ENCODE peak calls at places on chromosomes 13 and 19, in nine cellular contexts. I, J, A, W, E, S, N, T and Y are unnamed samples.

GRCh38 chr13:43877788-43878187 is 1.8 kb downstream of the CCDC122 start:
- DNase-seq in I (no peak), J (no peak), A (no peak), W (no peak), E (no peak), S (no peak), N (no peak), T (no peak), Y (no peak)

GRCh38 chr13:45860240-45860639 is 8.7 kb upstream of the SIAH3 start:
- DNase-seq in I (no peak), J (no peak), A (no peak), W (no peak), E (no peak), S (no peak), N (no peak), T (no peak), Y (no peak)

GRCh38 chr13:108342369-108343289 is 73.1 kb downstream of the TNFSF13B start:
- DNase-seq in I (no peak), J (no peak), A (peak; percentile 87), W (no peak), E (no peak), S (peak; percentile 20), N (no peak), T (peak; percentile 4), Y (no peak)

GRCh38 chr13:77981191-77981925 is 62.7 kb upstream of the EDNRB start:
- DNase-seq in I (no peak), J (no peak), A (no peak), W (no peak), E (no peak), S (no peak), N (no peak), T (no peak), Y (no peak)

GRCh38 chr19:54010474-54010873 is 19.0 kb downstream of the CACNG6 start:
- DNase-seq in I (no peak), J (no peak), A (no peak), W (no peak), E (no peak), S (no peak), N (no peak), T (no peak), Y (no peak)

GRCh38 chr13:73672492-73672891 is 461.7 kb downstream of the KLF12 start:
- DNase-seq in I (no peak), J (no peak), A (no peak), W (no peak), E (no peak), S (no peak), N (no peak), T (no peak), Y (no peak)

GRCh38 chr19:49016067-49016839 is 638 bp downstream of the LHB start:
- DNase-seq in I (no peak), J (no peak), A (no peak), W (no peak), E (no peak), S (no peak), N (no peak), T (no peak), Y (no peak)

GRCh38 chr13:63184693-63185092 is 1769.0 kb upstream of the PCDH20 start:
- DNase-seq in I (no peak), J (no peak), A (no peak), W (no peak), E (no peak), S (peak; percentile 10), N (no peak), T (no peak), Y (no peak)

GRCh38 chr19:5961969-5962945 is 15.7 kb downstream of the RANBP3 start:
- DNase-seq in I (no peak), J (no peak), A (peak; percentile 96), W (peak; percentile 43), E (peak; percentile 79), S (peak; percentile 83), N (no peak), T (no peak), Y (peak; percentile 81)

GRCh38 chr19:17748884-17749638 is 2.2 kb upstream of the FCHO1 start:
- DNase-seq in I (no peak), J (no peak), A (no peak), W (no peak), E (no peak), S (no peak), N (no peak), T (no peak), Y (no peak)

GRCh38 chr13:31793246-31793645 is 53.9 kb downstream of the RXFP2 start:
- DNase-seq in I (no peak), J (no peak), A (no peak), W (no peak), E (no peak), S (no peak), N (no peak), T (no peak), Y (no peak)

GRCh38 chr13:112857914-112858490 is 111.0 kb upstream of the MCF2L start:
- DNase-seq in I (no peak), J (no peak), A (no peak), W (no peak), E (peak; percentile 45), S (no peak), N (no peak), T (no peak), Y (no peak)

GRCh38 chr13:30371649-30372265 is 50.5 kb upstream of the UBE2L5 start:
- DNase-seq in I (no peak), J (no peak), A (peak; percentile 91), W (no peak), E (no peak), S (no peak), N (no peak), T (no peak), Y (peak; percentile 55)

GRCh38 chr13:51945149-51945548 is 66.1 kb downstream of the ATP7B start:
- DNase-seq in I (no peak), J (no peak), A (no peak), W (no peak), E (no peak), S (no peak), N (no peak), T (no peak), Y (no peak)

GRCh38 chr19:2050349-2050990 is 574 bp downstream of the MKNK2 start:
- DNase-seq in I (no peak), J (no peak), A (no peak), W (no peak), E (no peak), S (no peak), N (no peak), T (no peak), Y (no peak)

GRCh38 chr13:102901615-102902305 is 55.9 kb downstream of the ERCC5 start:
- DNase-seq in I (no peak), J (no peak), A (no peak), W (no peak), E (no peak), S (no peak), N (no peak), T (no peak), Y (no peak)

GRCh38 chr19:14361824-14362223 is 19.4 kb upstream of the ADGRE5 start:
- DNase-seq in I (no peak), J (no peak), A (peak; percentile 80), W (no peak), E (no peak), S (no peak), N (no peak), T (no peak), Y (peak; percentile 57)

GRCh38 chr13:47230155-47230554 is 333.3 kb upstream of the HTR2A start:
- DNase-seq in I (no peak), J (no peak), A (no peak), W (no peak), E (no peak), S (no peak), N (no peak), T (no peak), Y (no peak)

GRCh38 chr19:41587838-41588210 is 11.9 kb downstream of the CEACAM21 start:
- DNase-seq in I (no peak), J (no peak), A (no peak), W (no peak), E (no peak), S (no peak), N (no peak), T (no peak), Y (no peak)

GRCh38 chr13:39895254-39895653 is 239.8 kb downstream of the COG6 start:
- DNase-seq in I (no peak), J (no peak), A (no peak), W (no peak), E (no peak), S (no peak), N (no peak), T (no peak), Y (no peak)

GRCh38 chr13:105031306-105031705 is 1504.2 kb downstream of the EFNB2 start:
- DNase-seq in I (no peak), J (no peak), A (no peak), W (no peak), E (no peak), S (no peak), N (no peak), T (no peak), Y (no peak)

GRCh38 chr13:42363941-42364612 is 92.1 kb downstream of the AKAP11 start:
- DNase-seq in I (no peak), J (no peak), A (no peak), W (no peak), E (no peak), S (peak; percentile 32), N (no peak), T (no peak), Y (no peak)

GRCh38 chr19:50658438-50659317 is 9.4 kb downstream of the C19orf81 start:
- DNase-seq in I (peak; percentile 34), J (peak; percentile 41), A (peak; percentile 72), W (peak; percentile 51), E (peak; percentile 93), S (no peak), N (peak; percentile 60), T (no peak), Y (peak; percentile 47)

GRCh38 chr13:108086678-108087077 is 128.7 kb downstream of the LIG4 start:
- DNase-seq in I (no peak), J (no peak), A (no peak), W (no peak), E (no peak), S (no peak), N (no peak), T (no peak), Y (no peak)

GRCh38 chr19:6086081-6086858 is 24.0 kb downstream of the RFX2 start:
- DNase-seq in I (no peak), J (no peak), A (no peak), W (no peak), E (no peak), S (no peak), N (no peak), T (no peak), Y (no peak)

GRCh38 chr13:111947876-111948275 is 119.1 kb upstream of the SOX1 start:
- DNase-seq in I (no peak), J (no peak), A (no peak), W (no peak), E (no peak), S (no peak), N (no peak), T (no peak), Y (no peak)

GRCh38 chr19:11019824-11020223 is 59.0 kb downstream of the SMARCA4 start:
- DNase-seq in I (no peak), J (no peak), A (no peak), W (no peak), E (no peak), S (no peak), N (no peak), T (no peak), Y (no peak)

GRCh38 chr19:1624458-1624857 is 19.2 kb upstream of the UQCR11 start:
- DNase-seq in I (peak; percentile 26), J (no peak), A (peak; percentile 52), W (peak; percentile 31), E (no peak), S (peak; percentile 18), N (peak; percentile 69), T (no peak), Y (peak; percentile 32)

GRCh38 chr13:88136098-88136790 is 465.1 kb downstream of the SLITRK5 start:
- DNase-seq in I (no peak), J (no peak), A (no peak), W (no peak), E (no peak), S (no peak), N (no peak), T (no peak), Y (no peak)

GRCh38 chr19:3575260-3575741 is 2.6 kb downstream of the HMG20B start:
- DNase-seq in I (no peak), J (no peak), A (peak; percentile 39), W (no peak), E (no peak), S (no peak), N (no peak), T (no peak), Y (no peak)

GRCh38 chr19:35156673-35157014 is 2.1 kb downstream of the FXYD5 start:
- DNase-seq in I (no peak), J (no peak), A (no peak), W (no peak), E (no peak), S (no peak), N (no peak), T (no peak), Y (no peak)